ENCODE peak calls at places on chromosomes 5 and 9, in seven cellular contexts. F is H1, E is HCT116, Y is SK-N-SH, N is K562, Z is GM12878, V is HepG2. T is an unnamed sample.
A peak's percentile ranks its signal among the peaks of the same experiment; 100 is the strongest.

GRCh38 chr9:13529321-13530104 is 250.0 kb upstream of the MPDZ start:
- DNase-seq in F (no peak), E (no peak), Y (no peak), N (no peak), Z (no peak), V (no peak), T (no peak)

GRCh38 chr9:87556039-87556438 is 58.4 kb downstream of the DAPK1 start:
- DNase-seq in F (no peak), E (no peak), Y (no peak), N (no peak), Z (no peak), V (no peak), T (no peak)

GRCh38 chr9:131478421-131478868 is 24.3 kb upstream of the POMT1 start:
- DNase-seq in F (peak; percentile 85), E (peak; percentile 3), Y (peak; percentile 86), N (peak; percentile 67), Z (no peak), V (peak; percentile 46), T (no peak)

GRCh38 chr5:172689801-172690200 is 48.7 kb downstream of the NEURL1B start:
- DNase-seq in F (no peak), E (no peak), Y (no peak), N (no peak), Z (no peak), V (no peak), T (no peak)

GRCh38 chr9:115018547-115019435 is 88.4 kb upstream of the TNFSF8 start:
- DNase-seq in F (no peak), E (no peak), Y (no peak), N (no peak), Z (no peak), V (no peak), T (peak; percentile 97)

GRCh38 chr5:68225188-68225910 is 9.8 kb downstream of the PIK3R1 start:
- DNase-seq in F (no peak), E (no peak), Y (no peak), N (no peak), Z (no peak), V (peak; percentile 23), T (peak; percentile 87)

GRCh38 chr9:8332296-8332695 is 532.7 kb upstream of the DMAC1 start:
- DNase-seq in F (no peak), E (no peak), Y (no peak), N (no peak), Z (no peak), V (no peak), T (no peak)

GRCh38 chr5:55154893-55155292 is 5.1 kb upstream of the GPX8 start:
- DNase-seq in F (no peak), E (no peak), Y (no peak), N (no peak), Z (no peak), V (no peak), T (peak; percentile 80)

GRCh38 chr5:172117977-172118701 is 69.9 kb downstream of the STK10 start:
- DNase-seq in F (no peak), E (no peak), Y (no peak), N (no peak), Z (no peak), V (no peak), T (no peak)

GRCh38 chr5:179918742-179919486 is 11.2 kb upstream of the TBC1D9B start:
- DNase-seq in F (no peak), E (no peak), Y (no peak), N (no peak), Z (no peak), V (no peak), T (no peak)

GRCh38 chr5:40842351-40842750 is 1.2 kb downstream of the CARD6 start:
- DNase-seq in F (no peak), E (no peak), Y (no peak), N (no peak), Z (no peak), V (no peak), T (peak; percentile 71)

GRCh38 chr9:136484153-136485048 is 1.6 kb upstream of the SEC16A start:
- DNase-seq in F (no peak), E (no peak), Y (no peak), N (no peak), Z (no peak), V (peak; percentile 74), T (no peak)

GRCh38 chr5:112063878-112064615 is 307.1 kb upstream of the NREP start:
- DNase-seq in F (no peak), E (no peak), Y (peak; percentile 21), N (no peak), Z (no peak), V (no peak), T (no peak)

GRCh38 chr9:94860678-94861588 is 134.4 kb downstream of the AOPEP start:
- DNase-seq in F (peak; percentile 16), E (no peak), Y (no peak), N (no peak), Z (peak; percentile 92), V (no peak), T (peak; percentile 89)

GRCh38 chr5:139651863-139652787 is 4.0 kb downstream of the CXXC5 start:
- DNase-seq in F (peak; percentile 90), E (no peak), Y (peak; percentile 89), N (peak; percentile 87), Z (peak; percentile 85), V (no peak), T (peak; percentile 94)

GRCh38 chr9:89080193-89080592 is 88.9 kb downstream of the S1PR3 start:
- DNase-seq in F (no peak), E (no peak), Y (no peak), N (no peak), Z (no peak), V (no peak), T (peak; percentile 23)

GRCh38 chr9:1869843-1870242 is 145.3 kb upstream of the SMARCA2 start:
- DNase-seq in F (peak; percentile 64), E (peak; percentile 7), Y (peak; percentile 34), N (peak; percentile 10), Z (no peak), V (peak; percentile 18), T (no peak)

GRCh38 chr5:133714161-133714915 is 102.0 kb upstream of the FSTL4 start:
- DNase-seq in F (no peak), E (no peak), Y (peak; percentile 74), N (no peak), Z (no peak), V (no peak), T (no peak)

GRCh38 chr5:159240301-159240870 is 22.7 kb upstream of the UBLCP1 start:
- DNase-seq in F (no peak), E (no peak), Y (no peak), N (no peak), Z (no peak), V (no peak), T (peak; percentile 42)

GRCh38 chr5:6338871-6339270 is 39.5 kb downstream of the MED10 start:
- DNase-seq in F (no peak), E (no peak), Y (no peak), N (no peak), Z (no peak), V (no peak), T (no peak)

GRCh38 chr9:134593286-134593685 is 48.3 kb upstream of the COL5A1 start:
- DNase-seq in F (no peak), E (no peak), Y (no peak), N (no peak), Z (no peak), V (no peak), T (no peak)

GRCh38 chr5:131068893-131069643 is 96.0 kb downstream of the HINT1 start:
- DNase-seq in F (no peak), E (no peak), Y (no peak), N (no peak), Z (peak; percentile 39), V (no peak), T (no peak)

GRCh38 chr5:154162475-154163217 is 27.9 kb upstream of the GALNT10 start:
- DNase-seq in F (no peak), E (no peak), Y (no peak), N (no peak), Z (no peak), V (no peak), T (no peak)
- H2AFZ ChIP-seq in F (peak overlapping the region; percentile 96), E (no peak overlapping the region), Y (no peak overlapping the region), N (no peak overlapping the region), Z (no peak overlapping the region), V (peak overlapping the region; percentile 0), T (no peak overlapping the region)

GRCh38 chr5:38615042-38615441 is 58.6 kb upstream of the LIFR start:
- DNase-seq in F (no peak), E (no peak), Y (no peak), N (no peak), Z (no peak), V (no peak), T (no peak)
- TF ChIP-seq RAD21 in F (no peak), E (no peak), Y (no peak), N (no peak), Z (no peak), V (no peak), T (no peak)

GRCh38 chr5:114393159-114393558 is 31.3 kb downstream of the KCNN2 start:
- DNase-seq in F (no peak), E (no peak), Y (no peak), N (no peak), Z (no peak), V (no peak), T (no peak)

GRCh38 chr5:114387433-114387832 is 25.6 kb downstream of the KCNN2 start:
- DNase-seq in F (no peak), E (no peak), Y (no peak), N (no peak), Z (no peak), V (no peak), T (no peak)

GRCh38 chr5:114390431-114390830 is 28.6 kb downstream of the KCNN2 start:
- DNase-seq in F (no peak), E (no peak), Y (no peak), N (no peak), Z (no peak), V (no peak), T (peak; percentile 39)

DNA sequence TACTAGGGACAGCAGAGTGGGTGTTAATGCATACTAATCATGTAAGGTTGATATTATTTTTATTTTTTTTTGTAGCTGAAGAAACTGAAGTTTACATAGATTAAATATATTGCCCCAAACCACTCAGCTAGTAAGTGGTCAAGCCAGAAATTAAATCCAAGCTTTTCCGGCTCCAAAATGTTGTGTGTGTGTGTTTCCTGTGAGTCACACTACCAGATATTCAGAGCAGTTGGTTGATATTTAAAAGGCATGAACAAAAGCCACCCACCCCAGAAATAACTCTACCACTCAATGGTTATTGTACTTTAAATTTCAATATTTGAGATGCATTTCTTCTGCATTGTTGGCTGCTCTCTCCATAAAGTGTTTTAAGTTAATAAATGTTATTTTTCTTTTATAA is 29.5 kb downstream of the KCNN2 start:
- DNase-seq in F (no peak), E (no peak), Y (no peak), N (no peak), Z (no peak), V (no peak), T (peak; percentile 76)
- H2AFZ ChIP-seq in F (no peak overlapping the region), E (no peak overlapping the region), Y (no peak overlapping the region), N (no peak overlapping the region), Z (no peak overlapping the region), V (no peak overlapping the region), T (no peak overlapping the region)

DNA sequence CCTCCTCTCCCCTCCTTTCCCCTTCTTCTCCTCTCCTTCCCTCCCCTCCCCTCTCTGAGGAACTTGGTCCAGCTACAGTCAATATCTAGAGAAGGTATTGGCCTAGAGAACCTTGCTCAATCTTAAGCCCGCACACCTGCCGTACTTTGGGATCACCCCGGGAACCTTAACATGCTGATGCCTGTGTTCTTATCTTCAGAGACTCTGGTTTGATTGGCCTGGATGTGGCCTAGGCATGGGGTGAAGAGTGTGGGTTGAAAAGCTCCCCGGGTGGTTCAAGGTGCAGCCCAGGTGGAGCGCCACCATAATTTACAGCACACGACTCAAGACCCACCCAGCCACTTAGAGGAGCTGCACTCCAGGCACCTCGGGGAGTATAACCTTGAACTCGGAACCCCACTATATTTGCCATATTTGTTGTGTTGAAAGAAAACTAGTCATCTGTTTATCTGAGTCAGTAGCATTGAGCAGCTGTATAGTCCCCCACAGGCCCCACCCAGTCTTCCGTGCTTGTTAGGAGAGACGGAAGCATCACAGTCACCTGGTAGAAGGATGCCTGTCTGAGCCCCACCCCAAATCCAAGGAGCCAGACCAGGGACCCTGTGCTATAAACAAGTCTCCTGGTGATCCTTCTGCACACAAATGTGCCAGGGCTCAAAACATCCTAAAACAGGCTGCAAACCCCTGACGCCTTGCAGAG is 14.4 kb upstream of the PHF19 start:
- DNase-seq in F (no peak), E (no peak), Y (no peak), N (peak; percentile 71), Z (no peak), V (no peak), T (peak; percentile 50)
- TF ChIP-seq RAD21 in F (no peak), E (no peak), Y (no peak), N (no peak), Z (no peak), V (no peak), T (no peak)

T was measured in IMR-90.